ENCODE peak calls at places on chromosomes 13 and 19, in four cellular contexts. Q is naive thymus-derived CD8-positive, alpha-beta T cell; C is H7; E is ELF-1. V is an unnamed sample.

GRCh38 chr19:51676566-51677083 is 16.5 kb upstream of the SPACA6 start:
- DNase-seq in C (no peak), Q (no peak), E (no peak), V (no peak)

GRCh38 chr13:110173247-110173818 is 133.6 kb downstream of the COL4A1 start:
- DNase-seq in E (no peak), Q (no peak), C (no peak), V (no peak)

GRCh38 chr13:69857188-69857821 is 250.3 kb upstream of the ATXN8OS start:
- DNase-seq in C (no peak), E (no peak), Q (no peak), V (no peak)

GRCh38 chr19:10611907-10612306 is 13.4 kb upstream of the SLC44A2 start:
- DNase-seq in C (no peak), E (no peak), Q (no peak), V (no peak)

GRCh38 chr13:99986751-99987150 is 5.2 kb downstream of the ZIC2 start:
- DNase-seq in Q (no peak), E (no peak), C (peak; percentile 53), V (no peak)

GRCh38 chr13:72500851-72501250 is 226.6 kb downstream of the MZT1 start:
- DNase-seq in C (no peak), E (no peak), Q (no peak), V (no peak)

GRCh38 chr13:42740753-42741152 is 40.6 kb upstream of the FAM216B start:
- DNase-seq in Q (no peak), C (no peak), E (no peak), V (peak; percentile 41)

GRCh38 chr13:31192306-31192705 is 7.5 kb upstream of the B3GLCT start:
- DNase-seq in E (no peak), Q (no peak), C (no peak), V (no peak)

GRCh38 chr13:108269601-108270328 is at the start of gene TNFSF13B:
- DNase-seq in Q (peak; percentile 20), C (peak; percentile 46), E (peak; percentile 70), V (peak; percentile 51)

GRCh38 chr13:24313449-24313848 is 4.1 kb downstream of the C1QTNF9 start:
- DNase-seq in E (no peak), Q (no peak), C (no peak), V (no peak)

GRCh38 chr13:59513686-59514085 is 650.0 kb downstream of the DIAPH3 start:
- DNase-seq in C (no peak), Q (no peak), E (no peak), V (no peak)

GRCh38 chr13:74214321-74214720 is 80.1 kb upstream of the KLF12 start:
- DNase-seq in C (no peak), Q (no peak), E (no peak), V (no peak)